ENCODE peak calls at places on chromosome 14, in seven cellular contexts. One of them, this sample, is unnamed.

GRCh38 chr14:96586921-96587822 is 85.0 kb downstream of the PAPOLA start:
- DNase-seq in fibroblast of lung: peak
- DNase-seq in fibroblast of the aortic adventitia: no peak
- DNase-seq in GM12878: no peak
- DNase-seq in right lobe of liver: no peak
- DNase-seq in K562: no peak
- DNase-seq in thoracic aorta: no peak
- DNase-seq in this sample: no peak

GRCh38 chr14:67533754-67534085 is 630 bp downstream of the PLEKHH1 start:
- DNase-seq in fibroblast of lung: no peak
- DNase-seq in fibroblast of the aortic adventitia: no peak
- DNase-seq in GM12878: no peak
- DNase-seq in right lobe of liver: no peak
- DNase-seq in K562: no peak
- DNase-seq in thoracic aorta: no peak
- DNase-seq in this sample: no peak

GRCh38 chr14:26606729-26607128 is 8.9 kb upstream of the NOVA1 start:
- DNase-seq in fibroblast of lung: peak
- DNase-seq in fibroblast of the aortic adventitia: peak
- DNase-seq in GM12878: no peak
- DNase-seq in right lobe of liver: no peak
- DNase-seq in K562: no peak
- DNase-seq in thoracic aorta: no peak
- DNase-seq in this sample: peak

GRCh38 chr14:79229383-79229875 is 981.9 kb downstream of the DIO2 start:
- DNase-seq in fibroblast of lung: no peak
- DNase-seq in fibroblast of the aortic adventitia: no peak
- DNase-seq in GM12878: no peak
- DNase-seq in right lobe of liver: no peak
- DNase-seq in K562: no peak
- DNase-seq in thoracic aorta: no peak
- DNase-seq in this sample: no peak

GRCh38 chr14:75252254-75252837 is 26.3 kb upstream of the FOS start:
- DNase-seq in fibroblast of lung: no peak
- DNase-seq in fibroblast of the aortic adventitia: no peak
- DNase-seq in GM12878: no peak
- DNase-seq in right lobe of liver: peak
- DNase-seq in K562: no peak
- DNase-seq in thoracic aorta: no peak
- DNase-seq in this sample: no peak

GRCh38 chr14:91985008-91985407 is 37.5 kb upstream of the FBLN5 start:
- DNase-seq in fibroblast of lung: peak
- DNase-seq in fibroblast of the aortic adventitia: peak
- DNase-seq in GM12878: no peak
- DNase-seq in right lobe of liver: no peak
- DNase-seq in K562: no peak
- DNase-seq in thoracic aorta: no peak
- DNase-seq in this sample: peak

GRCh38 chr14:75234173-75234855 is 44.3 kb upstream of the FOS start:
- DNase-seq in fibroblast of lung: peak
- DNase-seq in fibroblast of the aortic adventitia: peak
- DNase-seq in GM12878: no peak
- DNase-seq in right lobe of liver: peak
- DNase-seq in K562: peak
- DNase-seq in thoracic aorta: no peak
- DNase-seq in this sample: peak

GRCh38 chr14:24310387-24310665 is 386 bp downstream of the LTB4R2 start:
- DNase-seq in fibroblast of lung: no peak
- DNase-seq in fibroblast of the aortic adventitia: no peak
- DNase-seq in GM12878: no peak
- DNase-seq in right lobe of liver: peak
- DNase-seq in K562: no peak
- DNase-seq in thoracic aorta: no peak
- DNase-seq in this sample: no peak

GRCh38 chr14:75372260-75372659 is 55.6 kb upstream of the JDP2 start:
- DNase-seq in fibroblast of lung: no peak
- DNase-seq in fibroblast of the aortic adventitia: no peak
- DNase-seq in GM12878: no peak
- DNase-seq in right lobe of liver: no peak
- DNase-seq in K562: no peak
- DNase-seq in thoracic aorta: no peak
- DNase-seq in this sample: peak

GRCh38 chr14:20671597-20672283 is 12.6 kb upstream of the RNASE4 start:
- DNase-seq in fibroblast of lung: no peak
- DNase-seq in fibroblast of the aortic adventitia: no peak
- DNase-seq in GM12878: no peak
- DNase-seq in right lobe of liver: no peak
- DNase-seq in K562: no peak
- DNase-seq in thoracic aorta: no peak
- DNase-seq in this sample: no peak

GRCh38 chr14:100612879-100613455 is 25.8 kb upstream of the BEGAIN start:
- DNase-seq in fibroblast of lung: no peak
- DNase-seq in fibroblast of the aortic adventitia: no peak
- DNase-seq in GM12878: no peak
- DNase-seq in right lobe of liver: no peak
- DNase-seq in K562: peak
- DNase-seq in thoracic aorta: no peak
- DNase-seq in this sample: no peak

GRCh38 chr14:93171366-93171765 is 13.3 kb downstream of the MOAP1 start:
- DNase-seq in fibroblast of lung: no peak
- DNase-seq in fibroblast of the aortic adventitia: no peak
- DNase-seq in GM12878: no peak
- DNase-seq in right lobe of liver: no peak
- DNase-seq in K562: no peak
- DNase-seq in thoracic aorta: no peak
- DNase-seq in this sample: no peak

GRCh38 chr14:54781936-54782802 is 120.5 kb downstream of the GCH1 start:
- DNase-seq in fibroblast of lung: peak
- DNase-seq in fibroblast of the aortic adventitia: no peak
- DNase-seq in GM12878: no peak
- DNase-seq in right lobe of liver: no peak
- DNase-seq in K562: no peak
- DNase-seq in thoracic aorta: no peak
- DNase-seq in this sample: no peak

GRCh38 chr14:33848706-33849454 is 102.0 kb downstream of the EGLN3 start:
- DNase-seq in fibroblast of lung: peak
- DNase-seq in fibroblast of the aortic adventitia: peak
- DNase-seq in GM12878: no peak
- DNase-seq in right lobe of liver: peak
- DNase-seq in K562: peak
- DNase-seq in thoracic aorta: no peak
- DNase-seq in this sample: peak

GRCh38 chr14:76919811-76920571 is 93.8 kb downstream of the LRRC74A start:
- DNase-seq in fibroblast of lung: peak
- DNase-seq in fibroblast of the aortic adventitia: peak
- DNase-seq in GM12878: no peak
- DNase-seq in right lobe of liver: peak
- DNase-seq in K562: no peak
- DNase-seq in thoracic aorta: peak
- DNase-seq in this sample: peak

GRCh38 chr14:76863724-76864407 is 37.7 kb downstream of the LRRC74A start:
- DNase-seq in fibroblast of lung: no peak
- DNase-seq in fibroblast of the aortic adventitia: no peak
- DNase-seq in GM12878: peak
- DNase-seq in right lobe of liver: peak
- DNase-seq in K562: no peak
- DNase-seq in thoracic aorta: no peak
- DNase-seq in this sample: peak

GRCh38 chr14:26841361-26841760 is 243.5 kb upstream of the NOVA1 start:
- DNase-seq in fibroblast of lung: peak
- DNase-seq in fibroblast of the aortic adventitia: no peak
- DNase-seq in GM12878: no peak
- DNase-seq in right lobe of liver: no peak
- DNase-seq in K562: no peak
- DNase-seq in thoracic aorta: no peak
- DNase-seq in this sample: peak

GRCh38 chr14:101084436-101084826 is 180.9 kb upstream of the RTL1 start:
- DNase-seq in fibroblast of lung: no peak
- DNase-seq in fibroblast of the aortic adventitia: no peak
- DNase-seq in GM12878: no peak
- DNase-seq in right lobe of liver: no peak
- DNase-seq in K562: no peak
- DNase-seq in thoracic aorta: no peak
- DNase-seq in this sample: no peak

GRCh38 chr14:86961106-86961716 is 1031.8 kb downstream of the GALC start:
- DNase-seq in fibroblast of lung: peak
- DNase-seq in fibroblast of the aortic adventitia: peak
- DNase-seq in GM12878: no peak
- DNase-seq in right lobe of liver: no peak
- DNase-seq in K562: peak
- DNase-seq in thoracic aorta: no peak
- DNase-seq in this sample: peak

GRCh38 chr14:49966304-49966809 is 73.5 kb downstream of the ARF6 start:
- DNase-seq in fibroblast of lung: peak
- DNase-seq in fibroblast of the aortic adventitia: peak
- DNase-seq in GM12878: no peak
- DNase-seq in right lobe of liver: peak
- DNase-seq in K562: no peak
- DNase-seq in thoracic aorta: no peak
- DNase-seq in this sample: no peak

GRCh38 chr14:90621205-90621600 is 195.0 kb downstream of the TTC7B start:
- DNase-seq in fibroblast of lung: no peak
- DNase-seq in fibroblast of the aortic adventitia: no peak
- DNase-seq in GM12878: no peak
- DNase-seq in right lobe of liver: no peak
- DNase-seq in K562: no peak
- DNase-seq in thoracic aorta: no peak
- DNase-seq in this sample: no peak

GRCh38 chr14:69625299-69626131 is 14.1 kb downstream of the SUSD6 start:
- DNase-seq in fibroblast of lung: no peak
- DNase-seq in fibroblast of the aortic adventitia: no peak
- DNase-seq in GM12878: peak
- DNase-seq in right lobe of liver: peak
- DNase-seq in K562: no peak
- DNase-seq in thoracic aorta: peak
- DNase-seq in this sample: peak

GRCh38 chr14:80468331-80469122 is 257.2 kb upstream of the DIO2 start:
- DNase-seq in fibroblast of lung: no peak
- DNase-seq in fibroblast of the aortic adventitia: no peak
- DNase-seq in GM12878: no peak
- DNase-seq in right lobe of liver: no peak
- DNase-seq in K562: no peak
- DNase-seq in thoracic aorta: no peak
- DNase-seq in this sample: no peak

GRCh38 chr14:72292689-72293024 is 360.4 kb downstream of the RGS6 start:
- DNase-seq in fibroblast of lung: no peak
- DNase-seq in fibroblast of the aortic adventitia: no peak
- DNase-seq in GM12878: no peak
- DNase-seq in right lobe of liver: no peak
- DNase-seq in K562: no peak
- DNase-seq in thoracic aorta: no peak
- DNase-seq in this sample: no peak
- TF ChIP-seq CTCF in fibroblast of lung: no peak
- TF ChIP-seq CTCF in fibroblast of the aortic adventitia: no peak
- TF ChIP-seq CTCF in GM12878: no peak
- TF ChIP-seq CTCF in right lobe of liver: no peak
- TF ChIP-seq CTCF in K562: no peak
- TF ChIP-seq CTCF in thoracic aorta: no peak
- TF ChIP-seq CTCF in this sample: no peak

DNA sequence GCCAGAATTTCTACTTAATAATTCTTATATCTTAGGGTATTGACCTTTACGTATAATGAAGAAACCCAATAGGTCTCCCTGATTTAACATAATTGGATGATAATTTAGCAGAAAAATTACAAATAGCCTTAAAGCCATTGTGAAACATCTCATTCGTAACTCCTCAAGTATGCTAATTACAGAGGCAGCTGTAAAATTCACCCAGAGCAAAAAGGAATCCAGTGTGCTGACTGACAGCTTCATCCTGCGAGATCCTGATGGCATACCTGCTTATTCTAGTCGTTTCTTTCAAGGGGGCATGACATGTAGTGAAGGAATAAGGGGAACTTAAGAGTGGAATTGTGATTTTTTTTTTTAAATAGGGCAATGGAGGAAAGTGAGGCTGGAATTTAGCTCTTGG is 291.5 kb downstream of the FUT8 start:
- DNase-seq in fibroblast of lung: peak
- DNase-seq in fibroblast of the aortic adventitia: no peak
- DNase-seq in GM12878: no peak
- DNase-seq in right lobe of liver: no peak
- DNase-seq in K562: no peak
- DNase-seq in thoracic aorta: no peak
- DNase-seq in this sample: peak
- H3K4me3 ChIP-seq in fibroblast of lung: no peak
- H3K4me3 ChIP-seq in fibroblast of the aortic adventitia: no peak
- H3K4me3 ChIP-seq in GM12878: no peak
- H3K4me3 ChIP-seq in right lobe of liver: no peak
- H3K4me3 ChIP-seq in K562: no peak
- H3K4me3 ChIP-seq in thoracic aorta: no peak
- H3K4me3 ChIP-seq in this sample: no peak

GRCh38 chr14:104445832-104446381 is 133.7 kb upstream of the C14orf180 start:
- DNase-seq in fibroblast of lung: no peak
- DNase-seq in fibroblast of the aortic adventitia: no peak
- DNase-seq in GM12878: no peak
- DNase-seq in right lobe of liver: no peak
- DNase-seq in K562: no peak
- DNase-seq in thoracic aorta: no peak
- DNase-seq in this sample: no peak
- TF ChIP-seq CTCF in fibroblast of lung: no peak
- TF ChIP-seq CTCF in fibroblast of the aortic adventitia: no peak
- TF ChIP-seq CTCF in GM12878: no peak
- TF ChIP-seq CTCF in right lobe of liver: no peak
- TF ChIP-seq CTCF in K562: no peak
- TF ChIP-seq CTCF in thoracic aorta: no peak
- TF ChIP-seq CTCF in this sample: no peak

GRCh38 chr14:47674546-47675238 is 713 bp downstream of the MDGA2 start:
- DNase-seq in fibroblast of lung: no peak
- DNase-seq in fibroblast of the aortic adventitia: no peak
- DNase-seq in GM12878: no peak
- DNase-seq in right lobe of liver: no peak
- DNase-seq in K562: no peak
- DNase-seq in thoracic aorta: no peak
- DNase-seq in this sample: no peak

GRCh38 chr14:47676301-47676617 is 854 bp upstream of the MDGA2 start:
- DNase-seq in fibroblast of lung: no peak
- DNase-seq in fibroblast of the aortic adventitia: no peak
- DNase-seq in GM12878: no peak
- DNase-seq in right lobe of liver: no peak
- DNase-seq in K562: no peak
- DNase-seq in thoracic aorta: no peak
- DNase-seq in this sample: no peak

GRCh38 chr14:47674148-47674545 is 1.3 kb downstream of the MDGA2 start:
- DNase-seq in fibroblast of lung: no peak
- DNase-seq in fibroblast of the aortic adventitia: no peak
- DNase-seq in GM12878: no peak
- DNase-seq in right lobe of liver: no peak
- DNase-seq in K562: no peak
- DNase-seq in thoracic aorta: no peak
- DNase-seq in this sample: no peak

GRCh38 chr14:47675489-47676300 is at the start of gene MDGA2:
- DNase-seq in fibroblast of lung: no peak
- DNase-seq in fibroblast of the aortic adventitia: no peak
- DNase-seq in GM12878: no peak
- DNase-seq in right lobe of liver: peak
- DNase-seq in K562: no peak
- DNase-seq in thoracic aorta: no peak
- DNase-seq in this sample: no peak

DNA sequence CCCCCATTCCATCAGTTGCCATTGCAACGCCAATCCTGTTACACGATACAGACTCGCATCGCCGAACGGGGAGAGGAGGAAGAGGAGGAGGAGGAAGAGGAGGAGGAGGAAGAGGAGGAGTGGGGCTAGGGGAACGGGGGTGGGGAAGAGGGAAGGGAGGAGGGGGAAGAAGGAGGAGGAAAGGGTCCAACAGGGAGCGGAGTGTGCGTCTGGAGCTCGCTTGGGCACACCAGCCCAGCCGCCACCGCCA is 241 bp downstream of the MDGA2 start:
- DNase-seq in fibroblast of lung: no peak
- DNase-seq in fibroblast of the aortic adventitia: no peak
- DNase-seq in GM12878: no peak
- DNase-seq in right lobe of liver: no peak
- DNase-seq in K562: no peak
- DNase-seq in thoracic aorta: no peak
- DNase-seq in this sample: no peak
- H3K4me3 ChIP-seq in fibroblast of lung: no peak
- H3K4me3 ChIP-seq in fibroblast of the aortic adventitia: no peak
- H3K4me3 ChIP-seq in GM12878: no peak
- H3K4me3 ChIP-seq in right lobe of liver: no peak
- H3K4me3 ChIP-seq in K562: no peak
- H3K4me3 ChIP-seq in thoracic aorta: peak
- H3K4me3 ChIP-seq in this sample: no peak

This sample was measured in fibroblast of pulmonary artery.